ENCODE peak calls at places on chromosomes 3 and 15, in seven cellular contexts. One of them, this sample, is unnamed.

GRCh38 chr3:53941174-53941573 is 49.5 kb upstream of the SELENOK start:
- DNase-seq in natural killer cell: no peak
- DNase-seq in AG04450: no peak
- DNase-seq in HL-60: no peak
- DNase-seq in testis: no peak
- DNase-seq in ovary: no peak
- DNase-seq in mucosa of descending colon: no peak
- DNase-seq in this sample: no peak

GRCh38 chr3:129305592-129306091 is 27.0 kb downstream of the HMCES start:
- DNase-seq in natural killer cell: no peak
- DNase-seq in AG04450: no peak
- DNase-seq in HL-60: peak; percentile 52
- DNase-seq in testis: peak; percentile 95
- DNase-seq in ovary: peak; percentile 93
- DNase-seq in mucosa of descending colon: peak; percentile 80
- DNase-seq in this sample: peak; percentile 62

GRCh38 chr3:122298239-122298638 is 26.8 kb upstream of the CSTA start:
- DNase-seq in natural killer cell: no peak
- DNase-seq in AG04450: no peak
- DNase-seq in HL-60: no peak
- DNase-seq in testis: no peak
- DNase-seq in ovary: no peak
- DNase-seq in mucosa of descending colon: no peak
- DNase-seq in this sample: no peak

GRCh38 chr3:58575986-58576652 is 1.1 kb downstream of the FAM107A start:
- DNase-seq in natural killer cell: no peak
- DNase-seq in AG04450: no peak
- DNase-seq in HL-60: no peak
- DNase-seq in testis: no peak
- DNase-seq in ovary: no peak
- DNase-seq in mucosa of descending colon: no peak
- DNase-seq in this sample: no peak

GRCh38 chr15:92638291-92638708 is 17.3 kb downstream of the FAM174B start:
- DNase-seq in natural killer cell: no peak
- DNase-seq in AG04450: peak; percentile 59
- DNase-seq in HL-60: no peak
- DNase-seq in testis: no peak
- DNase-seq in ovary: no peak
- DNase-seq in mucosa of descending colon: no peak
- DNase-seq in this sample: no peak

GRCh38 chr3:52982839-52983238 is 63.0 kb downstream of the SFMBT1 start:
- DNase-seq in natural killer cell: no peak
- DNase-seq in AG04450: no peak
- DNase-seq in HL-60: no peak
- DNase-seq in testis: no peak
- DNase-seq in ovary: no peak
- DNase-seq in mucosa of descending colon: no peak
- DNase-seq in this sample: no peak

GRCh38 chr3:109137766-109138165 is 1.2 kb downstream of the C3orf85 start:
- DNase-seq in natural killer cell: no peak
- DNase-seq in AG04450: no peak
- DNase-seq in HL-60: no peak
- DNase-seq in testis: no peak
- DNase-seq in ovary: no peak
- DNase-seq in mucosa of descending colon: no peak
- DNase-seq in this sample: no peak

GRCh38 chr3:146851665-146852064 is 246.5 kb upstream of the PLSCR5 start:
- DNase-seq in natural killer cell: no peak
- DNase-seq in AG04450: no peak
- DNase-seq in HL-60: no peak
- DNase-seq in testis: no peak
- DNase-seq in ovary: no peak
- DNase-seq in mucosa of descending colon: no peak
- DNase-seq in this sample: no peak

GRCh38 chr3:184789314-184789998 is 22.5 kb upstream of the VPS8 start:
- DNase-seq in natural killer cell: no peak
- DNase-seq in AG04450: no peak
- DNase-seq in HL-60: no peak
- DNase-seq in testis: no peak
- DNase-seq in ovary: no peak
- DNase-seq in mucosa of descending colon: no peak
- DNase-seq in this sample: no peak

GRCh38 chr15:49875392-49875791 is 243.6 kb downstream of the ATP8B4 start:
- DNase-seq in natural killer cell: no peak
- DNase-seq in AG04450: no peak
- DNase-seq in HL-60: no peak
- DNase-seq in testis: no peak
- DNase-seq in ovary: no peak
- DNase-seq in mucosa of descending colon: no peak
- DNase-seq in this sample: no peak

GRCh38 chr3:100261481-100261903 is 700 bp downstream of the TBC1D23 start:
- DNase-seq in natural killer cell: no peak
- DNase-seq in AG04450: no peak
- DNase-seq in HL-60: no peak
- DNase-seq in testis: no peak
- DNase-seq in ovary: no peak
- DNase-seq in mucosa of descending colon: no peak
- DNase-seq in this sample: no peak

GRCh38 chr3:50950591-50950990 is 275.9 kb downstream of the DOCK3 start:
- DNase-seq in natural killer cell: no peak
- DNase-seq in AG04450: no peak
- DNase-seq in HL-60: no peak
- DNase-seq in testis: no peak
- DNase-seq in ovary: no peak
- DNase-seq in mucosa of descending colon: no peak
- DNase-seq in this sample: no peak

GRCh38 chr3:171416061-171416460 is 44.1 kb downstream of the TNIK start:
- DNase-seq in natural killer cell: no peak
- DNase-seq in AG04450: no peak
- DNase-seq in HL-60: no peak
- DNase-seq in testis: no peak
- DNase-seq in ovary: no peak
- DNase-seq in mucosa of descending colon: no peak
- DNase-seq in this sample: no peak

GRCh38 chr3:184381261-184382224 is 1.7 kb downstream of the CHRD start:
- DNase-seq in natural killer cell: no peak
- DNase-seq in AG04450: no peak
- DNase-seq in HL-60: no peak
- DNase-seq in testis: no peak
- DNase-seq in ovary: no peak
- DNase-seq in mucosa of descending colon: no peak
- DNase-seq in this sample: no peak

GRCh38 chr3:2826036-2826435 is 284.1 kb downstream of the IL5RA start:
- DNase-seq in natural killer cell: no peak
- DNase-seq in AG04450: no peak
- DNase-seq in HL-60: no peak
- DNase-seq in testis: no peak
- DNase-seq in ovary: no peak
- DNase-seq in mucosa of descending colon: no peak
- DNase-seq in this sample: no peak

GRCh38 chr15:89900849-89901248 is 7.1 kb upstream of the AP3S2 start:
- DNase-seq in natural killer cell: no peak
- DNase-seq in AG04450: no peak
- DNase-seq in HL-60: no peak
- DNase-seq in testis: no peak
- DNase-seq in ovary: no peak
- DNase-seq in mucosa of descending colon: no peak
- DNase-seq in this sample: no peak

GRCh38 chr3:188819939-188820338 is 351.8 kb upstream of the TPRG1 start:
- DNase-seq in natural killer cell: no peak
- DNase-seq in AG04450: no peak
- DNase-seq in HL-60: peak; percentile 67
- DNase-seq in testis: no peak
- DNase-seq in ovary: no peak
- DNase-seq in mucosa of descending colon: no peak
- DNase-seq in this sample: no peak

GRCh38 chr15:67479781-67480180 is 41.1 kb upstream of the C15orf61 start:
- DNase-seq in natural killer cell: no peak
- DNase-seq in AG04450: no peak
- DNase-seq in HL-60: no peak
- DNase-seq in testis: no peak
- DNase-seq in ovary: no peak
- DNase-seq in mucosa of descending colon: no peak
- DNase-seq in this sample: no peak

GRCh38 chr15:69704229-69704628 is 251.6 kb downstream of the RPLP1 start:
- DNase-seq in natural killer cell: no peak
- DNase-seq in AG04450: no peak
- DNase-seq in HL-60: no peak
- DNase-seq in testis: no peak
- DNase-seq in ovary: no peak
- DNase-seq in mucosa of descending colon: no peak
- DNase-seq in this sample: no peak

GRCh38 chr3:157913751-157914150 is 192.5 kb downstream of the SHOX2 start:
- DNase-seq in natural killer cell: no peak
- DNase-seq in AG04450: no peak
- DNase-seq in HL-60: peak; percentile 12
- DNase-seq in testis: no peak
- DNase-seq in ovary: no peak
- DNase-seq in mucosa of descending colon: no peak
- DNase-seq in this sample: no peak

GRCh38 chr3:6180171-6180570 is 680.7 kb upstream of the GRM7 start:
- DNase-seq in natural killer cell: no peak
- DNase-seq in AG04450: no peak
- DNase-seq in HL-60: no peak
- DNase-seq in testis: no peak
- DNase-seq in ovary: no peak
- DNase-seq in mucosa of descending colon: no peak
- DNase-seq in this sample: no peak

GRCh38 chr3:24460974-24461373 is 33.7 kb downstream of the THRB start:
- DNase-seq in natural killer cell: no peak
- DNase-seq in AG04450: no peak
- DNase-seq in HL-60: no peak
- DNase-seq in testis: no peak
- DNase-seq in ovary: no peak
- DNase-seq in mucosa of descending colon: no peak
- DNase-seq in this sample: no peak

GRCh38 chr3:180762866-180763265 is 83.6 kb upstream of the CCDC39 start:
- DNase-seq in natural killer cell: no peak
- DNase-seq in AG04450: no peak
- DNase-seq in HL-60: no peak
- DNase-seq in testis: no peak
- DNase-seq in ovary: no peak
- DNase-seq in mucosa of descending colon: no peak
- DNase-seq in this sample: no peak

GRCh38 chr3:34364345-34364744 is 565.9 kb downstream of the PDCD6IP start:
- DNase-seq in natural killer cell: no peak
- DNase-seq in AG04450: no peak
- DNase-seq in HL-60: no peak
- DNase-seq in testis: no peak
- DNase-seq in ovary: no peak
- DNase-seq in mucosa of descending colon: no peak
- DNase-seq in this sample: no peak
- TF ChIP-seq CTCF in natural killer cell: no peak
- TF ChIP-seq CTCF in AG04450: no peak
- TF ChIP-seq CTCF in HL-60: no peak
- TF ChIP-seq CTCF in testis: no peak
- TF ChIP-seq CTCF in ovary: no peak
- TF ChIP-seq CTCF in mucosa of descending colon: no peak
- TF ChIP-seq CTCF in this sample: no peak

DNA sequence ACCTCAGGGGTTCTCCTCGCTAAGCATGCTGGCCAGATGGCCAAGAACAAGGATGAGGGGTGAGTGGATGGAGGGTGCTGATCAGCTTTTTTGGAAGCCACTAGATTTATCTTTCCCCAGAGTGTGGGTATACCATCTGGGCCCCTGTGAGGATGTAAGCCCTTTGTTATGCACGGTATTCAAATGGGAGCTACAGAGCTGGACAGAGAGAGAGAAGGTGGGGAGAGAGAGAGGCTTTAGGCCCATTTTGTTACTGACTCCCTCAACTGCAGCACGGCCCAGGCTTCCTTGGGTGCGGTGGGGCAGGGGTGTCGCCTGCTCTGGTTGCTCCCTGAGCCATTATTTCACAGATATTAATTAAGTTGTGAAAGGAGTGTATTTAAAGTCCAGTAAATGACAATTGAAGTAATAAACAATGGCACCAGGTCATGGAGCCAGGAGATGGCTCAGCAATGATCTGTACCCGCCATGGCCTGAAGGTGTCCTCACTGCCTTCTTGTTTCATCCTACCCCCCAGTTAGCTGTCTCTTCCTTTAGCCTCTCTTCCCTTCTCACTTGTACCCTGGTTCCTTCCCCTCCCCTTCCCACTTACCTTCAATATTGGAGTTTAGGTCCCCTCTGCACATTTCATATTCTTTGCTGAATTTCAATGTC is 158.0 kb downstream of the CLSTN2 start:
- DNase-seq in natural killer cell: no peak
- DNase-seq in AG04450: no peak
- DNase-seq in HL-60: no peak
- DNase-seq in testis: no peak
- DNase-seq in ovary: no peak
- DNase-seq in mucosa of descending colon: no peak
- DNase-seq in this sample: no peak
- TF ChIP-seq CTCF in natural killer cell: no peak
- TF ChIP-seq CTCF in AG04450: no peak
- TF ChIP-seq CTCF in HL-60: no peak
- TF ChIP-seq CTCF in testis: no peak
- TF ChIP-seq CTCF in ovary: no peak
- TF ChIP-seq CTCF in mucosa of descending colon: no peak
- TF ChIP-seq CTCF in this sample: peak; percentile 38

DNA sequence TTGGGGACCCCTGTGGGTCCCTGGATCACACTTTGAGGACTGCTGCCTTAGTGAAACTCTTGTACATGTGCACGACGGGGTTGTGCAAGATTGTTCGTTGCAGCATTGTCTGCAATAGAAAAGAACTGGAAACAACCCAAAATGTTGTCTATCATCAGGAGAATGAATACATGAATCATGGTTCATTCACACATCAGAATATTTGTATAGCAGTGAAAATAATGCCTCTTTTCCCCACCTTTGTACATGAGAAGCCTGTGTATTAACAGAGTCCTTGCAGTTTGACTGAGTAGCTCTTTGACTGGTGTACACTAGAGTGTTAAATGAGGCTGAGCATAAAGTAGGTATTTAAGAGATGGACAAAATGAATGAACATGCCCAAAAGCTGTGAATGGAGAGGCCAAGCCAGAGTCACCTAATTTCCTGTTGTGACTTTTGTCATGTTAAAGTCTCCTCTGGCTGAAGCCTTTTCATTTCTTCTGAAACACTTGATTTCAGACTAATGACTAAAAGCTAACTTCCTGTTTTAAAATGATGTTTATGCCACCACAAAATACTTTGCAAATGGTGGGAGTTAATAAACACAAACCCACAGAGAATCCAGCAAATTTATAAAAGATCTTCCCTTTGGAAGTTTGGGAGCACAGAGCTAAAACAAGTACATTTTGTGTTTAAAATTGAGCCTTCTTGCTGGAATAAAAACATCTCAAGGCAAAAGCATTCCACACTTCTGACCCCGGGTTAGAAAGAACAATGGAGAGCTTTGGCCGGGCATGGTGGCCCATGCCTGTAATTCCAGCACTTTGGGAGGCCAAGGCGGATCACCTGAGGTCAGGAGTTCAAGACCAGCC is 20.6 kb upstream of the USP3 start:
- DNase-seq in natural killer cell: no peak
- DNase-seq in AG04450: no peak
- DNase-seq in HL-60: peak; percentile 71
- DNase-seq in testis: no peak
- DNase-seq in ovary: no peak
- DNase-seq in mucosa of descending colon: no peak
- DNase-seq in this sample: no peak
- TF ChIP-seq CTCF in natural killer cell: no peak
- TF ChIP-seq CTCF in AG04450: no peak
- TF ChIP-seq CTCF in HL-60: no peak
- TF ChIP-seq CTCF in testis: no peak
- TF ChIP-seq CTCF in ovary: no peak
- TF ChIP-seq CTCF in mucosa of descending colon: no peak
- TF ChIP-seq CTCF in this sample: no peak

GRCh38 chr3:48429416-48430358 is at the start of gene PLXNB1:
- DNase-seq in natural killer cell: peak; percentile 45
- DNase-seq in AG04450: no peak
- DNase-seq in HL-60: peak; percentile 35
- DNase-seq in testis: peak; percentile 86
- DNase-seq in ovary: peak; percentile 95
- DNase-seq in mucosa of descending colon: peak; percentile 88
- DNase-seq in this sample: peak; percentile 59
- TF ChIP-seq CTCF in natural killer cell: no peak
- TF ChIP-seq CTCF in AG04450: no peak
- TF ChIP-seq CTCF in HL-60: no peak
- TF ChIP-seq CTCF in testis: no peak
- TF ChIP-seq CTCF in ovary: no peak
- TF ChIP-seq CTCF in mucosa of descending colon: no peak
- TF ChIP-seq CTCF in this sample: no peak

This sample was measured in neural crest cell.